ENCODE peak calls at places on chromosomes 11 and 22, in nine cellular contexts. J is neural crest cell; A is fibroblast of mammary gland; N is activated naive CD4-positive, alpha-beta T cell; Y is transverse colon; Z is posterior cingulate gyrus; K is neural progenitor cell; T is suprapubic skin; B is T-helper 2 cell. U is an unnamed sample.

GRCh38 chr22:49936018-49936972 is 17.9 kb downstream of the CRELD2 start:
- DNase-seq in J (no peak), A (peak), N (peak), Y (peak), Z (peak), K (peak), T (peak), B (peak), U (peak)

GRCh38 chr11:77215106-77215505 is 86.4 kb downstream of the GDPD4 start:
- DNase-seq in J (no peak), A (no peak), N (no peak), Y (no peak), Z (no peak), K (no peak), T (no peak), B (no peak), U (no peak)

GRCh38 chr22:46246178-46246577 is 3.9 kb downstream of the CDPF1 start:
- DNase-seq in J (no peak), A (no peak), N (no peak), Y (no peak), Z (no peak), K (no peak), T (no peak), B (no peak), U (no peak)

GRCh38 chr11:95576149-95576851 is 213.3 kb downstream of the FAM76B start:
- DNase-seq in J (no peak), A (peak), N (no peak), Y (no peak), Z (no peak), K (no peak), T (no peak), B (no peak), U (no peak)

GRCh38 chr11:130625907-130626306 is 177.5 kb downstream of the ADAMTS15 start:
- DNase-seq in J (no peak), A (no peak), N (no peak), Y (no peak), Z (no peak), K (no peak), T (no peak), B (no peak), U (no peak)

GRCh38 chr22:27842994-27843431 is 41.5 kb upstream of the MN1 start:
- DNase-seq in J (no peak), A (peak), N (no peak), Y (no peak), Z (no peak), K (no peak), T (no peak), B (no peak), U (no peak)

GRCh38 chr11:56948991-56949390 is 39.7 kb upstream of the OR5AK2 start:
- DNase-seq in J (no peak), A (no peak), N (no peak), Y (no peak), Z (no peak), K (no peak), T (no peak), B (no peak), U (no peak)

GRCh38 chr11:82864268-82864667 is 36.0 kb downstream of the PRCP start:
- DNase-seq in J (peak), A (peak), N (no peak), Y (peak), Z (peak), K (peak), T (no peak), B (no peak), U (peak)

GRCh38 chr11:2815762-2816496 is 69.6 kb downstream of the CDKN1C start:
- DNase-seq in J (no peak), A (no peak), N (no peak), Y (no peak), Z (no peak), K (no peak), T (no peak), B (no peak), U (no peak)

GRCh38 chr11:78907636-78908035 is 333.0 kb upstream of the NARS2 start:
- DNase-seq in J (no peak), A (no peak), N (no peak), Y (no peak), Z (no peak), K (no peak), T (no peak), B (no peak), U (peak)

GRCh38 chr22:33909075-33909458 is 11.2 kb downstream of the LARGE1 start:
- DNase-seq in J (no peak), A (peak), N (no peak), Y (peak), Z (no peak), K (no peak), T (no peak), B (no peak), U (no peak)

U was measured in DMS53.